ENCODE peak calls at places on chromosomes 7 and 10, in nine cellular contexts. One of them, this sample, is unnamed.

GRCh38 chr7:14761506-14762296 is 140.8 kb downstream of the DGKB start:
- DNase-seq in HepG2: no peak
- DNase-seq in vagina: no peak
- DNase-seq in transverse colon: peak
- DNase-seq in HCT116: no peak
- DNase-seq in GM23338: no peak
- DNase-seq in HL-60: no peak
- DNase-seq in SK-N-SH: no peak
- DNase-seq in Panc1: no peak
- DNase-seq in this sample: no peak

GRCh38 chr7:1742555-1743303 is 72.7 kb downstream of the ELFN1 start:
- DNase-seq in HepG2: no peak
- DNase-seq in vagina: no peak
- DNase-seq in transverse colon: peak
- DNase-seq in HCT116: no peak
- DNase-seq in GM23338: no peak
- DNase-seq in HL-60: peak
- DNase-seq in SK-N-SH: peak
- DNase-seq in Panc1: no peak
- DNase-seq in this sample: no peak

GRCh38 chr7:123867220-123867619 is 22.3 kb downstream of the HYAL4 start:
- DNase-seq in HepG2: no peak
- DNase-seq in vagina: no peak
- DNase-seq in transverse colon: no peak
- DNase-seq in HCT116: no peak
- DNase-seq in GM23338: no peak
- DNase-seq in HL-60: no peak
- DNase-seq in SK-N-SH: no peak
- DNase-seq in Panc1: no peak
- DNase-seq in this sample: no peak

GRCh38 chr10:24446739-24447138 is 237.8 kb downstream of the KIAA1217 start:
- DNase-seq in HepG2: no peak
- DNase-seq in vagina: no peak
- DNase-seq in transverse colon: no peak
- DNase-seq in HCT116: no peak
- DNase-seq in GM23338: no peak
- DNase-seq in HL-60: no peak
- DNase-seq in SK-N-SH: no peak
- DNase-seq in Panc1: no peak
- DNase-seq in this sample: no peak

GRCh38 chr10:100748251-100749058 is 3.1 kb downstream of the PAX2 start:
- DNase-seq in HepG2: no peak
- DNase-seq in vagina: no peak
- DNase-seq in transverse colon: no peak
- DNase-seq in HCT116: no peak
- DNase-seq in GM23338: peak
- DNase-seq in HL-60: no peak
- DNase-seq in SK-N-SH: peak
- DNase-seq in Panc1: no peak
- DNase-seq in this sample: no peak

GRCh38 chr7:94039368-94040065 is 35.4 kb upstream of the BET1 start:
- DNase-seq in HepG2: no peak
- DNase-seq in vagina: no peak
- DNase-seq in transverse colon: no peak
- DNase-seq in HCT116: no peak
- DNase-seq in GM23338: no peak
- DNase-seq in HL-60: no peak
- DNase-seq in SK-N-SH: no peak
- DNase-seq in Panc1: no peak
- DNase-seq in this sample: no peak

GRCh38 chr10:61721431-61721830 is 58.7 kb downstream of the CABCOCO1 start:
- DNase-seq in HepG2: no peak
- DNase-seq in vagina: no peak
- DNase-seq in transverse colon: no peak
- DNase-seq in HCT116: no peak
- DNase-seq in GM23338: no peak
- DNase-seq in HL-60: no peak
- DNase-seq in SK-N-SH: no peak
- DNase-seq in Panc1: no peak
- DNase-seq in this sample: no peak

GRCh38 chr10:15758618-15759017 is 38.9 kb upstream of the ITGA8 start:
- DNase-seq in HepG2: no peak
- DNase-seq in vagina: no peak
- DNase-seq in transverse colon: no peak
- DNase-seq in HCT116: no peak
- DNase-seq in GM23338: no peak
- DNase-seq in HL-60: no peak
- DNase-seq in SK-N-SH: no peak
- DNase-seq in Panc1: no peak
- DNase-seq in this sample: no peak

GRCh38 chr7:18308938-18309337 is 186.6 kb upstream of the HDAC9 start:
- DNase-seq in HepG2: no peak
- DNase-seq in vagina: no peak
- DNase-seq in transverse colon: no peak
- DNase-seq in HCT116: no peak
- DNase-seq in GM23338: no peak
- DNase-seq in HL-60: no peak
- DNase-seq in SK-N-SH: no peak
- DNase-seq in Panc1: no peak
- DNase-seq in this sample: no peak

GRCh38 chr7:151232272-151233110 is at the start of gene CHPF2:
- DNase-seq in HepG2: peak
- DNase-seq in vagina: no peak
- DNase-seq in transverse colon: peak
- DNase-seq in HCT116: peak
- DNase-seq in GM23338: peak
- DNase-seq in HL-60: peak
- DNase-seq in SK-N-SH: peak
- DNase-seq in Panc1: no peak
- DNase-seq in this sample: peak
- TF ChIP-seq POLR2AphosphoS5 in HepG2: peak
- TF ChIP-seq POLR2AphosphoS5 in vagina: no peak
- TF ChIP-seq POLR2AphosphoS5 in transverse colon: peak
- TF ChIP-seq POLR2AphosphoS5 in HCT116: peak
- TF ChIP-seq POLR2AphosphoS5 in GM23338: peak
- TF ChIP-seq POLR2AphosphoS5 in HL-60: peak
- TF ChIP-seq POLR2AphosphoS5 in SK-N-SH: peak
- TF ChIP-seq POLR2AphosphoS5 in Panc1: peak
- TF ChIP-seq POLR2AphosphoS5 in this sample: peak

GRCh38 chr7:41438919-41439882 is 263.7 kb downstream of the INHBA start:
- DNase-seq in HepG2: no peak
- DNase-seq in vagina: no peak
- DNase-seq in transverse colon: no peak
- DNase-seq in HCT116: no peak
- DNase-seq in GM23338: no peak
- DNase-seq in HL-60: no peak
- DNase-seq in SK-N-SH: peak
- DNase-seq in Panc1: no peak
- DNase-seq in this sample: no peak
- H3K4me3 ChIP-seq in HepG2: no peak
- H3K4me3 ChIP-seq in vagina: no peak
- H3K4me3 ChIP-seq in transverse colon: no peak
- H3K4me3 ChIP-seq in HCT116: no peak
- H3K4me3 ChIP-seq in GM23338: no peak
- H3K4me3 ChIP-seq in HL-60: no peak
- H3K4me3 ChIP-seq in SK-N-SH: no peak
- H3K4me3 ChIP-seq in Panc1: no peak
- H3K4me3 ChIP-seq in this sample: no peak

DNA sequence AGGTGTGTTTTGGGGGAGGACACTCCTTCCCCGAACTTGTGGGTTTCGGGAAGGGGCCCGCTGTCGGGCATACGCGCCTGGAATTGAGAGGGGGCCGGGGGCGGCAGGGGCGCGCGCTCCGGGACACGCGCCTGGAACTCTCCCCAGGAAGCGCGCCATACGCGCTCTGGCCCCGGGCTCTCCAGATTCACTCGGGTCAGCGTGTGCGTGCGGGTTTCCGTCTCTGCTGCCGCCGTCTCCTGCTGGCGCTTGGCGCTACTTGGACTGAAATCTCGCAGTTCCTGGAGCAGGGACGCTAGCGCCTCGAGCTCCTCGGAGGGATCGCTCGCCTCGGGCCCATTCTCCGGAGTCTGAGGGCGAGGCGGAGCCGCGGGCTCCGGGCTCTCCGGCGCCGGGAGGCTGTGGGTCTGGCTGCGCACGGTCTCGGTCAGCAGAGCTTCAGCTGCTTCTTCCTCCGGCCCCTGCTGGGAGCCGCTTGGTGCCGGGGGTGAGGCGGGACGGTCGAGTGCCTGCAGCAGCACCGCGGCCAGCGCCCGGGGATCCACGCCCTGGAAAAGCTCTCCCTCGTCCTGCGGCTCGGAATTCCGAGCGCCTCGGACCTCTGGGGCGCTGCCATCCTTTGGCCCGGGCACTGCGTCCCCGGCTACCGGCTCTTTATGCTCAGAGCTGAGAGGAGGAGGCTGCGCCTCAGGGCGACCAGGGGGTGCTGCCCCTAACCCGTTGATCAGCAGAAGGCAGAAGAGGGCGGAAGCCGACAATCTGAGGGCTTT is 1.1 kb downstream of the VGF start:
- DNase-seq in HepG2: no peak
- DNase-seq in vagina: no peak
- DNase-seq in transverse colon: no peak
- DNase-seq in HCT116: no peak
- DNase-seq in GM23338: peak
- DNase-seq in HL-60: no peak
- DNase-seq in SK-N-SH: peak
- DNase-seq in Panc1: no peak
- DNase-seq in this sample: no peak
- TF ChIP-seq POLR2AphosphoS5 in HepG2: no peak
- TF ChIP-seq POLR2AphosphoS5 in vagina: no peak
- TF ChIP-seq POLR2AphosphoS5 in transverse colon: no peak
- TF ChIP-seq POLR2AphosphoS5 in HCT116: no peak
- TF ChIP-seq POLR2AphosphoS5 in GM23338: no peak
- TF ChIP-seq POLR2AphosphoS5 in HL-60: no peak
- TF ChIP-seq POLR2AphosphoS5 in SK-N-SH: no peak
- TF ChIP-seq POLR2AphosphoS5 in Panc1: no peak
- TF ChIP-seq POLR2AphosphoS5 in this sample: no peak

GRCh38 chr10:26982058-26982457 is 118.2 kb downstream of the ANKRD26 start:
- DNase-seq in HepG2: no peak
- DNase-seq in vagina: no peak
- DNase-seq in transverse colon: no peak
- DNase-seq in HCT116: no peak
- DNase-seq in GM23338: no peak
- DNase-seq in HL-60: no peak
- DNase-seq in SK-N-SH: no peak
- DNase-seq in Panc1: no peak
- DNase-seq in this sample: no peak
- H3K4me3 ChIP-seq in HepG2: no peak
- H3K4me3 ChIP-seq in vagina: no peak
- H3K4me3 ChIP-seq in transverse colon: no peak
- H3K4me3 ChIP-seq in HCT116: no peak
- H3K4me3 ChIP-seq in GM23338: no peak
- H3K4me3 ChIP-seq in HL-60: no peak
- H3K4me3 ChIP-seq in SK-N-SH: no peak
- H3K4me3 ChIP-seq in Panc1: no peak
- H3K4me3 ChIP-seq in this sample: no peak

GRCh38 chr7:55086413-55087201 is 67.8 kb downstream of the EGFR start:
- DNase-seq in HepG2: peak
- DNase-seq in vagina: no peak
- DNase-seq in transverse colon: no peak
- DNase-seq in HCT116: peak
- DNase-seq in GM23338: no peak
- DNase-seq in HL-60: no peak
- DNase-seq in SK-N-SH: peak
- DNase-seq in Panc1: no peak
- DNase-seq in this sample: no peak
- TF ChIP-seq POLR2AphosphoS5 in HepG2: no peak
- TF ChIP-seq POLR2AphosphoS5 in vagina: no peak
- TF ChIP-seq POLR2AphosphoS5 in transverse colon: no peak
- TF ChIP-seq POLR2AphosphoS5 in HCT116: peak
- TF ChIP-seq POLR2AphosphoS5 in GM23338: no peak
- TF ChIP-seq POLR2AphosphoS5 in HL-60: no peak
- TF ChIP-seq POLR2AphosphoS5 in SK-N-SH: peak
- TF ChIP-seq POLR2AphosphoS5 in Panc1: no peak
- TF ChIP-seq POLR2AphosphoS5 in this sample: no peak

DNA sequence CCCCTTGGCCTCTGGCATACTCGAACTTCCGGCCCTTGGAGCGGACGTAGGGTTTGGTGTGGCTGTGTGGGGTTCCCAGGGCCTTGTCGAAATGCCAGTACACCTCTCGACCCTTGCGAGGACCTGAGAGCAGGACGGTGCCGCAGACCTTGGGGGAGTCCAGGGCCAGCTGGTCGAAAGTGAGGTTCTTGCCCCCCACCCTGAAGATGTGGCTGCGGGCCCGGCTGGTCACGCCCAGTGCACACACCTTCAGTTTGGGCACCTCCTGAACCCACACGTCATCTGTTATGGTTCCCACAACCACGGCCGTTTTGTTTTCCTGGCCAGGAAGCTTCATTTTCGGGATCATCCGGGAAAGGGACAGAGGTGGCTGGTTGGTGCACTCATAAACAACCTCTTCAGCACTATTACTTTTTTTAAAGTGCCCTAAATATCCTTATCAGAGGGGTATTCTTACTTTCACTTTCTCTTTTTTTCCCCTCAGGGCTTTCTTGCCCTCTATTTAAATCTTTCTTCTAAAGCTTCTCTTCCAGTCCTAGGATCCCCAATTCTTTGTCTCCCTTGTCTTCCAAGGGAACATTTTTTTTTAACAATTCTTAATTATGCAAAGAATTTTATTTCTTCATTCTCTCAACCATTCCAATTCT is 44.9 kb upstream of the FAM3C start:
- DNase-seq in HepG2: no peak
- DNase-seq in vagina: no peak
- DNase-seq in transverse colon: peak
- DNase-seq in HCT116: no peak
- DNase-seq in GM23338: no peak
- DNase-seq in HL-60: no peak
- DNase-seq in SK-N-SH: no peak
- DNase-seq in Panc1: no peak
- DNase-seq in this sample: no peak
- H3K4me3 ChIP-seq in HepG2: peak
- H3K4me3 ChIP-seq in vagina: no peak
- H3K4me3 ChIP-seq in transverse colon: no peak
- H3K4me3 ChIP-seq in HCT116: no peak
- H3K4me3 ChIP-seq in GM23338: no peak
- H3K4me3 ChIP-seq in HL-60: no peak
- H3K4me3 ChIP-seq in SK-N-SH: no peak
- H3K4me3 ChIP-seq in Panc1: peak
- H3K4me3 ChIP-seq in this sample: peak

DNA sequence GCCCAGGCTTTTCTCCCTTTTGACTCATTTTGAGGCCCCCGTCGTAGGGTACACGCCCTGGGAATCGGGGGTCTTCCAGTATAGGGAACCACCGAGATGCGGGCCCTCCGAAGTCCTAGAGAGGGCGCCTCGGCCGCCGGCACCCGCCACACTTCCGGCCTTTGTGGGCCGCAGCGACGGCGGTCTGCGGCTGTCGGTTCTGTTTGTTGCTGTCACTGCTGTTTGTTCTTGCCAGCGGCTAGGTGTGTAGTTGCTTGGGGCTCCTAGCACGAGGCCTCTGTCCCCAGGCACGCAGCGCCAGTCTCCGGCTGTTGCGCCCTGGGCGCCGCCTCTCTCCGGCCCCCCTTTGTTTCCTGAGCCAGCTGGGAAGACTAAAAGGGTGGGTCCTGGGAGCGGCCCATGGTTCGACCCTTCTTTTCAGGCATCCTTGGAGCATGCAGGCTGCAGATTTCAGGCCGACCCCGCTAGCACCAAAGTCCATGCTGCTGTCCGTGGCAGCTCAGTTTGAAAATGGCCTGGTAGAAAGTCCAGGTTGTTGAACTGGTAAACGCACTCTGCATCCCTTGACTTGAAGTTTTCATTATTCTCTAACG is 17.8 kb upstream of the ZKSCAN1 start:
- DNase-seq in HepG2: peak
- DNase-seq in vagina: no peak
- DNase-seq in transverse colon: peak
- DNase-seq in HCT116: no peak
- DNase-seq in GM23338: peak
- DNase-seq in HL-60: no peak
- DNase-seq in SK-N-SH: peak
- DNase-seq in Panc1: no peak
- DNase-seq in this sample: peak
- TF ChIP-seq POLR2AphosphoS5 in HepG2: peak
- TF ChIP-seq POLR2AphosphoS5 in vagina: no peak
- TF ChIP-seq POLR2AphosphoS5 in transverse colon: no peak
- TF ChIP-seq POLR2AphosphoS5 in HCT116: no peak
- TF ChIP-seq POLR2AphosphoS5 in GM23338: peak
- TF ChIP-seq POLR2AphosphoS5 in HL-60: no peak
- TF ChIP-seq POLR2AphosphoS5 in SK-N-SH: no peak
- TF ChIP-seq POLR2AphosphoS5 in Panc1: no peak
- TF ChIP-seq POLR2AphosphoS5 in this sample: peak